ENCODE peak calls at places on chromosome 15, in seven cellular contexts. Y is ascending aorta, C is A673, J is pancreas, T is trophoblast cell, M is left ventricle myocardium inferior, I is psoas muscle. V is an unnamed sample. For H3K4me1 and H3K9me3, the result is how much of the 10 kb centered on the place peaks cover.

GRCh38 chr15:100468265-100468664 is 60.5 kb downstream of the CERS3 start:
- DNase-seq in Y (no peak), C (no peak), J (peak), T (no peak), M (peak), I (no peak), V (peak)

GRCh38 chr15:75776075-75776443 is 63.4 kb upstream of the CSPG4 start:
- DNase-seq in Y (no peak), C (no peak), J (no peak), T (no peak), M (no peak), I (no peak), V (peak)

GRCh38 chr15:87032291-87032690 is 952.6 kb downstream of the AGBL1 start:
- DNase-seq in Y (no peak), C (no peak), J (no peak), T (peak), M (no peak), I (no peak), V (no peak)

GRCh38 chr15:80496101-80496500 is 91.9 kb downstream of the ARNT2 start:
- DNase-seq in Y (no peak), C (no peak), J (no peak), T (no peak), M (no peak), I (no peak), V (no peak)

GRCh38 chr15:97224191-97224641 is 736.3 kb upstream of the ARRDC4 start:
- DNase-seq in Y (no peak), C (no peak), J (no peak), T (no peak), M (no peak), I (peak), V (no peak)

GRCh38 chr15:29435811-29436210 is 166.2 kb upstream of the NSMCE3 start:
- DNase-seq in Y (no peak), C (no peak), J (no peak), T (peak), M (no peak), I (no peak), V (no peak)

GRCh38 chr15:41746802-41747201 is 27.5 kb upstream of the MAPKBP1 start:
- DNase-seq in Y (no peak), C (peak), J (no peak), T (no peak), M (no peak), I (no peak), V (no peak)

GRCh38 chr15:47987461-47987860 is 133.3 kb upstream of the SLC24A5 start:
- DNase-seq in Y (no peak), C (no peak), J (no peak), T (no peak), M (no peak), I (no peak), V (no peak)

GRCh38 chr15:45910671-45911070 is 275.8 kb downstream of the SQOR start:
- DNase-seq in Y (no peak), C (no peak), J (no peak), T (no peak), M (no peak), I (no peak), V (no peak)

GRCh38 chr15:74240002-74240568 is 4.0 kb downstream of the CCDC33 start:
- DNase-seq in Y (peak), C (peak), J (peak), T (no peak), M (peak), I (peak), V (peak)

GRCh38 chr15:48592221-48592731 is 53.2 kb downstream of the FBN1 start:
- DNase-seq in Y (no peak), C (peak), J (no peak), T (peak), M (no peak), I (no peak), V (no peak)

GRCh38 chr15:77527831-77528231 is 104.9 kb downstream of the LINGO1 start:
- DNase-seq in Y (no peak), C (no peak), J (no peak), T (no peak), M (no peak), I (no peak), V (peak)

GRCh38 chr15:68561146-68561545 is 17.6 kb upstream of the CORO2B start:
- DNase-seq in Y (peak), C (no peak), J (no peak), T (no peak), M (no peak), I (no peak), V (no peak)

GRCh38 chr15:95162967-95163531 is 931.7 kb downstream of the MCTP2 start:
- DNase-seq in Y (peak), C (no peak), J (no peak), T (no peak), M (no peak), I (no peak), V (no peak)

DNA sequence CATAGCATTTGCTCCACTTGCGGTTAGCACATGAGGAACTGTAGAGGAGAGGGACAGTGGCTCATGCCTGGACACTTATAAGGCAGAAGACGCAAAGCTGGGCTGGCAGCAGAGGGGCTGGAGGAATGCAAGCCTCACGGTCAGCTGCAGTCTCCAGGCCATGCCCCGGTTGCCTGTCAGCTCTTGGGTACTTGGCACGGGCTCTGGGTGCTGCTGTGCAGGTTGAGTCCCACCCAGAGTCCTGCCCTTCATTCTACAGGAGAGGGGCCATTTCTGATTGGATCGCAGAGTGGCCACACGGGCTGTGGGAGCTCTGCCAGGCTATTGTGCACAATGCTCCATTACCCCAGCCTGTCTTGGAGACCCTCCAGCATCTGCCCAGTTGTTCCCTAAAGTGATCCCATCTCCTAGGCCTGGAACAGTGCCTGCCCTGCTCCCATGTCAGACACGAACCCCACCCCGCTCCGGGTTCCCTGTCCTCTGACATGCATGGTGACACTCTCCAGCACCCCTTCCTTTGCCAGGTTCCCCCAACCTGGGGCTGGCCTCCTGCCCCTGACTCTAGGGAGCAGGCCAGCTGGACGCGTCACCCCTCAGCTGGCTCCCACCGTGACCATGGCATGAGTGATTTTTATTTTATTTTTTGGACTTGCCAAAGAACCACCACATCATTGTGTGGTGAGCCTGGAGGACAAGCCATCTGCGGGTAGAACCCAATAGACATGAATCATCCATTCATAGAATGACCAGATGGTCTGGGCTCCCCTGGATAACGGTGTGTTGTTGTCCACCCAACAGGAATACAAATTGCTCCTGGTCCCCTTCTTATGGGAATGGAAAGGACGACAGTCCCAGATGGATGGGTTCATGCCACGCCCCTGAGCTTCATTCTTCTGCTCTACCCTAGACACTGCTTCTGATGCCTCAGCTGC is 51.0 kb upstream of the KLF13 start:
- DNase-seq in Y (peak), C (no peak), J (no peak), T (no peak), M (no peak), I (no peak), V (no peak)
- H3K4me1 ChIP-seq in Y (under half), C (under half), J (under half), T (under half), M (under half), I (under half), V (under half)

DNA sequence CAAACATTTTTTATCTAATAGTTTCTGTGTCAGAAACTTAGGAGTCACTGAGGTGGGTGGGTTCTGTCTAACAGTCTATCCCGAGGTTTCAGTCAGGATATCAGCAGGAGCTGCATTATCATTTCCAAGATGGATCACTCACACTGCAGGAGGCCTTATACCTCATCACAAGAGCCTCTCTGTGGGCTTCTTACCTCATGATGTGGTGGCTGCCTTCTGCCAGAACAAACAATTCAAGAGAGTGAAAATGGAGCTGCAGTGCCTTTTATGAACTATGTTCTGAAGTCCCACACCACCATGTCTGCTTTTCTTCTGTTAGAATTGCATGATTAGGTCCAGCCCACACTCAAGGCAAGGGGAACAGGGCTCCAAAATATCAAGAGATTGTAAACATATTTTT is 27.9 kb downstream of the RFX7 start:
- DNase-seq in Y (no peak), C (peak), J (no peak), T (no peak), M (no peak), I (no peak), V (no peak)
- H3K9me3 ChIP-seq in Y (under half), C (under half), J (under half), T (under half), M (under half), I (under half), V (under half)

DNA sequence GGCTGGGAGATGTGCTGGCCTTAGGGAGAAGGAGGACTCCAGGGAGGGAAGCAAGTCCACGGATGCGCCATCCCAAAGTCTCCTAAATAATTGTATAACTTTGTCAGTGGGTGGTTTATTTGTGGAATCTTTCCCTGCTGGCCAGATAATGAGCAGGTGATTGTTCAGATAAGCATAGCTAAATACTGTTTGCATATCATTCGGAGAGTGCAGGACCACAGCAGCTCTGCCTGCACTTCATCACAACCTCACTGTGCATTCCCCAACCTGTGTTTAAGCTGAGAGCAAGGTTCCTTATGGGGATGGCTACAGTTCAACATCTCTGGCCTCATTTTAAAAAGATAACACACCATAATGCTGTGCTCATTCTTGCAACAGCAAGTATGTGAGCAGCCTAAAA is 271.8 kb upstream of the RORA start:
- DNase-seq in Y (no peak), C (no peak), J (no peak), T (no peak), M (no peak), I (no peak), V (no peak)
- H3K4me1 ChIP-seq in Y (under half), C (under half), J (under half), T (under half), M (under half), I (under half), V (under half)

GRCh38 chr15:26433818-26434217 is 339.0 kb downstream of the GABRB3 start:
- DNase-seq in Y (no peak), C (no peak), J (no peak), T (no peak), M (peak), I (no peak), V (no peak)

GRCh38 chr15:26438316-26438715 is 334.6 kb downstream of the GABRB3 start:
- DNase-seq in Y (no peak), C (no peak), J (no peak), T (no peak), M (no peak), I (no peak), V (no peak)

GRCh38 chr15:26438718-26439117 is 334.1 kb downstream of the GABRB3 start:
- DNase-seq in Y (no peak), C (no peak), J (no peak), T (no peak), M (no peak), I (no peak), V (no peak)

DNA sequence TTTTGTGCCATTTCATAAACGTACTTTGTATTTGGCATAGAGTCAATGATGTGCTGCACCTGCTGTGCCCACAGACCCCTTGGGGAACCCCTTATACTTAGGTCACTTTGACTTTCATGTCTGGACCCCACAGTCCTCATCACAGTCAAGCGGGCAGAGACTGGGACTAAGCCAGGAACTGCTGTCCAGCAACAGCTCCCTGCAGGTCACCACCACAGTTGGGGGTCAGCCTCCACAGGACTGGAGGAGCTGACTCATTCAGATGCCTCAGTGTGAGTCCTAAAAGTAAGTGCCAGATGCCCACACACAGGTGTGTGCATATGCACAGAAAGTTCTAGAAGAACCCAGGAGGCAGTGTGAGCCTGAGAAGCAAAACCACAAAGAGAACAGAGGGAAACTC is 339.8 kb downstream of the GABRB3 start:
- DNase-seq in Y (no peak), C (no peak), J (no peak), T (no peak), M (no peak), I (no peak), V (no peak)
- H3K9me3 ChIP-seq in Y (under half), C (under half), J (under half), T (under half), M (under half), I (under half), V (under half)

DNA sequence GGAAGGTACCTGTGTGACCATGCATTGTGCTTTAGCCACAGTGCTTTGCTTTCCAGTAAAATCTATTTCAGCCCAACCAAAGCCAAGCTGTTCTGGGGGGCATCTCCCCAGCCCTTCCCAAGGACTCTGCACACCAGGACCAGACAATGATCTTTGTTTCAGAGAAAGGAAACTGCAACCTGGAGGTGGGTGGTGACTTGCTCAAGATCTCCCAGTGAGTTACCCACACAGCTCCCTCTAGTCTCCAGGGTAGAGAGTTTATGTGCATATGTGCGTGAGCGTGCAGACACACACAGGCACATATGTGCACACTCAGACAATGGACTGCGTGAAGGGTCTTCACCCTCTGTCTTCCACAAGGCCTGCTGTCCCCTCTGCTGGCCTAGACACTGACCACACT is 162.4 kb upstream of the TLE3 start:
- DNase-seq in Y (no peak), C (no peak), J (no peak), T (no peak), M (no peak), I (no peak), V (no peak)
- H3K4me1 ChIP-seq in Y (under half), C (under half), J (under half), T (under half), M (under half), I (under half), V (under half)

DNA sequence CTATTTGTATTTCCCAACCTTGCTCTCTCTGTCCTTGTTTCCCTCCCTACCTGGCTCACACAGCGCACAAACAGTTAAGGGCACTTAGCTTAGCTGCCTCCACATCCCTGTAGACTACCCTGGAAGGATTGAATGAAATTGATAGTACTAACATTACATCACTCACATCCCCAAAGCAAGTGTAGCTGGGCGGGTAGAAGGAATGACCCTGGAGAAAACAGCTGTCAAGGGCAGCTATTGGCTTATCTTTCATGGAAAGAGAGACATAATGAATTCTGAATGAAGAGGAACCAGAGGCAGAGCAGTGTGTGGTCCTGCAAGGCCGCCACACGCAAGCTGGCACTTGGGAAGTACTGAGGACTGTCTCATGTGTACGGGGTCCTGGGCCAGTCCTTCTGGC is 369.6 kb upstream of the RGMA start:
- DNase-seq in Y (no peak), C (no peak), J (no peak), T (no peak), M (no peak), I (no peak), V (peak)
- H3K9me3 ChIP-seq in Y (under half), C (under half), J (under half), T (under half), M (under half), I (under half), V (under half)

V was measured in SJCRH30.